ENCODE peak calls at places on chromosomes 16 and 17, in five cellular contexts. L, N, F, X and O are unnamed samples.

GRCh38 chr16:50685456-50686058 is 4.4 kb upstream of the SNX20 start:
- ATAC-seq in L (peak; percentile 67), N (no peak), F (peak; percentile 2), X (no peak), O (peak; percentile 78)

GRCh38 chr17:28276011-28276410 is 43.0 kb upstream of the TMEM97 start:
- ATAC-seq in L (no peak), N (no peak), F (no peak), X (no peak), O (no peak)

GRCh38 chr17:39996789-39997188 is 16.2 kb downstream of the PSMD3 start:
- ATAC-seq in L (peak; percentile 71), N (peak; percentile 76), F (no peak), X (peak; percentile 85), O (no peak)

GRCh38 chr17:29238133-29238850 is 8.4 kb upstream of the CRYBA1 start:
- ATAC-seq in L (no peak), N (no peak), F (no peak), X (peak; percentile 73), O (no peak)

GRCh38 chr17:75637143-75637538 is 3.9 kb downstream of the SMIM5 start:
- ATAC-seq in L (peak; percentile 21), N (no peak), F (no peak), X (no peak), O (no peak)

GRCh38 chr17:45396496-45397205 is 36.0 kb downstream of the ARHGAP27 start:
- ATAC-seq in L (no peak), N (no peak), F (peak; percentile 2), X (no peak), O (peak; percentile 17)

GRCh38 chr16:1642148-1642547 is 30.0 kb downstream of the CRAMP1 start:
- ATAC-seq in L (peak; percentile 94), N (no peak), F (no peak), X (peak; percentile 78), O (no peak)

GRCh38 chr16:53511403-53512280 is 8.6 kb upstream of the AKTIP start:
- ATAC-seq in L (peak; percentile 40), N (no peak), F (peak; percentile 40), X (no peak), O (peak; percentile 87)

GRCh38 chr17:57911021-57911420 is 44.2 kb downstream of the CUEDC1 start:
- ATAC-seq in L (no peak), N (no peak), F (no peak), X (no peak), O (no peak)

GRCh38 chr17:68378202-68379149 is 78.8 kb downstream of the WIPI1 start:
- ATAC-seq in L (peak; percentile 93), N (peak; percentile 94), F (peak; percentile 78), X (peak; percentile 90), O (peak; percentile 74)